ENCODE peak calls at places on chromosome 11, in seven cellular contexts. L is psoas muscle; S is HCT116; R is anterior cingulate cortex; T is stimulated activated CD4-positive, alpha-beta T cell treated with anti-CD3 and anti-CD28 coated beads, Interleukin-4, amount 100 ng/mL, for 48 hours; Y is activated naive CD4-positive, alpha-beta T cell treated with anti-CD3 and anti-CD28 coated beads for 36 hours; G is progenitor cell of endocrine pancreas. U is an unnamed sample.

GRCh38 chr11:36156486-36157150 is 132.6 kb downstream of the COMMD9 start:
- DNase-seq in G (no peak), S (no peak), T (no peak), L (no peak), R (no peak), Y (no peak), U (no peak)

GRCh38 chr11:1844221-1845094 is 5.7 kb downstream of the TNNI2 start:
- DNase-seq in L (peak), T (no peak), R (no peak), Y (peak), S (no peak), G (no peak), U (peak)

GRCh38 chr11:130899106-130899505 is 17.2 kb downstream of the SNX19 start:
- DNase-seq in L (no peak), Y (no peak), G (no peak), R (no peak), T (no peak), S (no peak), U (no peak)

GRCh38 chr11:1841511-1842148 is 2.8 kb downstream of the TNNI2 start:
- DNase-seq in T (no peak), G (no peak), S (no peak), R (no peak), L (peak), Y (no peak), U (no peak)

GRCh38 chr11:9529333-9529648 is 44.2 kb upstream of the WEE1 start:
- DNase-seq in R (no peak), G (no peak), T (no peak), L (peak), S (no peak), Y (no peak), U (no peak)

GRCh38 chr11:120924109-120924508 is 99.8 kb upstream of the TBCEL start:
- DNase-seq in T (no peak), S (no peak), G (no peak), Y (no peak), L (no peak), R (no peak), U (no peak)

GRCh38 chr11:110513521-110514450 is 84.0 kb downstream of the FDX1 start:
- DNase-seq in T (no peak), R (no peak), S (no peak), Y (no peak), G (no peak), L (no peak), U (no peak)

GRCh38 chr11:109264128-109264527 is 157.9 kb upstream of the C11orf87 start:
- DNase-seq in T (no peak), R (no peak), L (no peak), Y (no peak), S (no peak), G (no peak), U (no peak)

GRCh38 chr11:66844496-66845142 is 1.4 kb downstream of the RCE1 start:
- DNase-seq in Y (no peak), L (peak), R (no peak), S (no peak), T (no peak), G (no peak), U (no peak)

GRCh38 chr11:118789501-118790356 is 1.2 kb downstream of the DDX6 start:
- DNase-seq in S (no peak), Y (peak), L (no peak), T (peak), G (no peak), R (no peak), U (peak)

GRCh38 chr11:26860411-26860810 is 133.5 kb upstream of the FIBIN start:
- DNase-seq in L (no peak), S (no peak), R (no peak), G (no peak), T (no peak), Y (no peak), U (no peak)

GRCh38 chr11:34468209-34468841 is 29.6 kb downstream of the CAT start:
- DNase-seq in Y (peak), L (no peak), T (peak), G (no peak), S (peak), R (no peak), U (no peak)

GRCh38 chr11:124762077-124762623 is at the start of gene ESAM:
- DNase-seq in S (no peak), T (peak), L (no peak), Y (peak), G (no peak), R (no peak), U (no peak)

GRCh38 chr11:110832080-110832479 is 119.8 kb upstream of the ARHGAP20 start:
- DNase-seq in R (no peak), T (no peak), Y (no peak), L (no peak), G (no peak), S (no peak), U (no peak)

GRCh38 chr11:120523196-120523595 is 11.6 kb downstream of the GRIK4 start:
- DNase-seq in Y (no peak), L (no peak), G (no peak), T (no peak), S (no peak), R (no peak), U (no peak)

GRCh38 chr11:113440816-113441215 is 34.4 kb downstream of the DRD2 start:
- DNase-seq in T (no peak), L (no peak), Y (no peak), G (no peak), R (no peak), S (no peak), U (no peak)

GRCh38 chr11:132782102-132782501 is 750.2 kb downstream of the OPCML start:
- DNase-seq in R (no peak), Y (no peak), T (no peak), S (no peak), L (no peak), G (no peak), U (no peak)